ENCODE peak calls at places on chromosome 1, in five cellular contexts. Q is ascending aorta, Y is mucosa of descending colon, D is DND-41, S is tibial artery. W is an unnamed sample.
A peak's percentile ranks its signal among the peaks of the same experiment; 100 is the strongest.

GRCh38 chr1:42006836-42007235 is 88.1 kb upstream of the HIVEP3 start:
- DNase-seq in D (no peak), Y (no peak), S (no peak), Q (no peak), W (no peak)

GRCh38 chr1:57824535-57824934 is 400.7 kb upstream of the DAB1 start:
- DNase-seq in Q (no peak), D (no peak), Y (no peak), S (no peak), W (no peak)

GRCh38 chr1:5926686-5927435 is 65.4 kb downstream of the NPHP4 start:
- DNase-seq in D (no peak), Y (no peak), Q (no peak), S (no peak), W (no peak)

GRCh38 chr1:43279666-43280065 is 5.7 kb downstream of the C1orf210 start:
- DNase-seq in S (no peak), Y (no peak), D (no peak), Q (no peak), W (no peak)

GRCh38 chr1:248696261-248696660 is 6.3 kb downstream of the OR14I1 start:
- DNase-seq in Y (peak; percentile 72), S (no peak), D (no peak), Q (no peak), W (no peak)

GRCh38 chr1:103492003-103492665 is 33.4 kb upstream of the RNPC3 start:
- DNase-seq in D (no peak), Y (no peak), S (no peak), Q (no peak), W (no peak)

GRCh38 chr1:175188936-175189335 is 3.6 kb downstream of the KIAA0040 start:
- DNase-seq in D (peak; percentile 74), S (peak; percentile 56), Y (peak; percentile 57), Q (no peak), W (peak; percentile 62)

GRCh38 chr1:26744075-26744958 is 43.4 kb upstream of the PIGV start:
- DNase-seq in S (peak; percentile 82), Y (peak; percentile 82), Q (peak; percentile 95), D (peak; percentile 87), W (peak; percentile 81)

GRCh38 chr1:187047298-187047697 is 218.5 kb downstream of the PLA2G4A start:
- DNase-seq in Q (no peak), D (no peak), Y (no peak), S (no peak), W (no peak)

GRCh38 chr1:186057086-186057485 is 318.0 kb downstream of the TPR start:
- DNase-seq in Y (no peak), Q (no peak), S (no peak), D (no peak), W (no peak)

GRCh38 chr1:153783233-153784190 is 8.3 kb downstream of the SLC27A3 start:
- DNase-seq in D (peak; percentile 95), S (peak; percentile 86), Y (peak; percentile 93), Q (peak; percentile 95), W (peak; percentile 92)

GRCh38 chr1:42319871-42320484 is 15.1 kb downstream of the FOXJ3 start:
- DNase-seq in Y (peak; percentile 62), Q (no peak), S (no peak), D (peak; percentile 73), W (peak; percentile 57)

GRCh38 chr1:174358786-174359453 is 88.8 kb upstream of the GPR52 start:
- DNase-seq in D (no peak), S (no peak), Y (peak; percentile 83), Q (no peak), W (no peak)

GRCh38 chr1:168603501-168604107 is 27.2 kb downstream of the XCL1 start:
- DNase-seq in Y (peak; percentile 87), D (peak; percentile 75), S (peak; percentile 74), Q (peak; percentile 82), W (peak; percentile 57)

GRCh38 chr1:172040466-172040865 is 199.2 kb downstream of the DNM3 start:
- DNase-seq in Y (no peak), D (no peak), S (no peak), Q (no peak), W (no peak)

GRCh38 chr1:28273216-28273860 is 14.0 kb downstream of the SESN2 start:
- DNase-seq in Q (no peak), Y (no peak), S (no peak), D (no peak), W (no peak)
- H3K36me3 ChIP-seq in Q (peaks cover 57% of the 10 kb centered on the region), Y (peaks cover 3% of the 10 kb centered on the region), S (peaks cover 88% of the 10 kb centered on the region), D (peaks cover 36% of the 10 kb centered on the region), W (peaks cover 23% of the 10 kb centered on the region)

DNA sequence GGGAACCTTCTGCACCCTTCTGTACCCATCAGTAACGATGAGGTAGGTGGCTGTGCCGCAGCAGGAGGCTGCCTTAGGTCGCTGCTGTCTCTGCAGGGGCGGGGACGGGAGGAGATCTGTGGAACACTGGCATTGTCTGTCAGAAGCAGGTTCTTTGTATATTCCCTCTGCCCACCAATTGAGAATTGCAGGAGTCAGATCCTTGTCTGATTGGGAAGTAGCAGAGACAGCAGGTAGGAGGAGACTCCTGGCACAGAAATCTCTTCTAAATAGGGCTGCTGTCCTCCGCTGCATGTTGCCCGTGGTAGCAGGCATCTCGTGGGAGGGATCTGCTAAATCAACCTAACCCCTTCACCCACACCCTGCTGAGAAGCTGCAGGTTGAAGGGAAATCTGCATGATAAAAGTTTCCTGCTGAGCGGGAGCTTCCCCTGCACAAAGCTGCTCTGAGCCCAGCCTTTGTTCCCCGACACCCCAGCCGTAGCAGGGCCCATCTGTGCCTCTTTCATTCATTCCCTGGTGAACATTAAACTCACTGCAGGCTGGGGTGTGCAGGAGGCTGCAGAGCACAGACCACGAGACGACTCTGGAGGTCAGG is 15.9 kb downstream of the SARS1 start:
- DNase-seq in Y (no peak), Q (no peak), S (no peak), D (no peak), W (no peak)
- H3K36me3 ChIP-seq in Y (peaks cover 10% of the 10 kb centered on the region), Q (peaks cover 82% of the 10 kb centered on the region), S (peaks cover 76% of the 10 kb centered on the region), D (peaks cover 92% of the 10 kb centered on the region), W (peaks cover 61% of the 10 kb centered on the region)

GRCh38 chr1:160226623-160227022 is 21.4 kb downstream of the PEA15 start:
- DNase-seq in Y (no peak), Q (no peak), D (no peak), S (no peak), W (no peak)

GRCh38 chr1:160224606-160225005 is 19.4 kb downstream of the PEA15 start:
- DNase-seq in Q (no peak), D (no peak), Y (no peak), S (no peak), W (no peak)

GRCh38 chr1:160227561-160227960 is 22.4 kb downstream of the PEA15 start:
- DNase-seq in Q (no peak), Y (no peak), S (no peak), D (no peak), W (no peak)

GRCh38 chr1:160227045-160227444 is 21.9 kb downstream of the PEA15 start:
- DNase-seq in D (no peak), S (no peak), Q (no peak), Y (no peak), W (no peak)

DNA sequence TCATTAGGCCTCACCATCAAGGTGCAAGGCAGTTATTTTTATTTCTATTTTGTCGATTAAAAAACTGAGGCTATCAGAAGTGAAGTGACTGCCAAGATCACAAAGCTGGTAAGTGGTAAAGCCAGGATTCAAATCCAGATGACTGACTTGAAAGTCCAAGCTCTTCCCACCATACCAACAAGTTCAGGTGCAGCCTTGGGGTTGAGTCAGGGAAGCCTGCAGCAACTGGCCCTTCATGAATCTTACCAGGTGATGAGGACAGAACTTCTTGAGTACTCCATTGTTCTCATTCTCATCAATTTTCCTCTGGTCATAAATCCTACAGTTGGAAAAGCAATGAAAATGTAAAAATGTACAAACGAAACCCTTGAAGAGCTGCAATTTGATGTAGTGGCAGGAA is 20.2 kb downstream of the PEA15 start:
- DNase-seq in Q (no peak), D (no peak), Y (no peak), S (no peak), W (no peak)
- H3K36me3 ChIP-seq in Q (peaks cover 98% of the 10 kb centered on the region), D (peaks cover 99% of the 10 kb centered on the region), Y (peaks cover 12% of the 10 kb centered on the region), S (peaks cover 94% of the 10 kb centered on the region), W (peaks cover 92% of the 10 kb centered on the region)

GRCh38 chr1:1755426-1755825 is 22.8 kb downstream of the NADK start:
- DNase-seq in D (no peak), S (no peak), Y (no peak), Q (no peak), W (no peak)
- H3K36me3 ChIP-seq in D (peaks cover 74% of the 10 kb centered on the region), S (peaks cover 83% of the 10 kb centered on the region), Y (peaks cover 7% of the 10 kb centered on the region), Q (peaks cover 81% of the 10 kb centered on the region), W (peaks cover 27% of the 10 kb centered on the region)

GRCh38 chr1:117173711-117174110 is 37.0 kb downstream of the VTCN1 start:
- DNase-seq in Q (no peak), Y (no peak), S (no peak), D (no peak), W (no peak)

GRCh38 chr1:117169871-117170596 is 40.7 kb downstream of the VTCN1 start:
- DNase-seq in Y (no peak), D (no peak), S (no peak), Q (no peak), W (no peak)

GRCh38 chr1:117174851-117175250 is 35.9 kb downstream of the VTCN1 start:
- DNase-seq in Y (no peak), D (no peak), Q (no peak), S (no peak), W (no peak)

GRCh38 chr1:117171900-117172501 is 38.7 kb downstream of the VTCN1 start:
- DNase-seq in D (no peak), Y (no peak), S (no peak), Q (no peak), W (no peak)

DNA sequence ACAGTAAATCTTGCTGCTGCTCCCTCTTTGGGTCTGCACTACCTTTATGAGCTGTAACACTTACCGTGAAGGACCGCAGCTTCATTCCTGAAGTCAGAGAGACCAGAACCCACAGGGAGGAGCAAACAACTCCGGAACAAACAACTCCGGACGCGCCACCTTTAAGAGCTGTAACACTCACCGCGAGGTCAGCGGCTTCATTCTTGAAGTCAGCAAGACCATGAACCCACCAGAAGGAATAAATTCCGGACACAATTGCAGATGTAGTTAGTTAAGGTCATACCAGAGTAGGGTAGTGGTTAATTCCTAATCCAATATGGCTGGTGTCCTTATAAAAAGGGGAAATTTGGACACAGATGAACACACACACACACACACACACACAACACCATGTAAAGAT is 37.7 kb downstream of the VTCN1 start:
- DNase-seq in S (no peak), D (no peak), Q (no peak), Y (no peak), W (no peak)
- H3K36me3 ChIP-seq in S (no peaks in the 10 kb centered on the region), D (no peaks in the 10 kb centered on the region), Q (no peaks in the 10 kb centered on the region), Y (no peaks in the 10 kb centered on the region), W (no peaks in the 10 kb centered on the region)

DNA sequence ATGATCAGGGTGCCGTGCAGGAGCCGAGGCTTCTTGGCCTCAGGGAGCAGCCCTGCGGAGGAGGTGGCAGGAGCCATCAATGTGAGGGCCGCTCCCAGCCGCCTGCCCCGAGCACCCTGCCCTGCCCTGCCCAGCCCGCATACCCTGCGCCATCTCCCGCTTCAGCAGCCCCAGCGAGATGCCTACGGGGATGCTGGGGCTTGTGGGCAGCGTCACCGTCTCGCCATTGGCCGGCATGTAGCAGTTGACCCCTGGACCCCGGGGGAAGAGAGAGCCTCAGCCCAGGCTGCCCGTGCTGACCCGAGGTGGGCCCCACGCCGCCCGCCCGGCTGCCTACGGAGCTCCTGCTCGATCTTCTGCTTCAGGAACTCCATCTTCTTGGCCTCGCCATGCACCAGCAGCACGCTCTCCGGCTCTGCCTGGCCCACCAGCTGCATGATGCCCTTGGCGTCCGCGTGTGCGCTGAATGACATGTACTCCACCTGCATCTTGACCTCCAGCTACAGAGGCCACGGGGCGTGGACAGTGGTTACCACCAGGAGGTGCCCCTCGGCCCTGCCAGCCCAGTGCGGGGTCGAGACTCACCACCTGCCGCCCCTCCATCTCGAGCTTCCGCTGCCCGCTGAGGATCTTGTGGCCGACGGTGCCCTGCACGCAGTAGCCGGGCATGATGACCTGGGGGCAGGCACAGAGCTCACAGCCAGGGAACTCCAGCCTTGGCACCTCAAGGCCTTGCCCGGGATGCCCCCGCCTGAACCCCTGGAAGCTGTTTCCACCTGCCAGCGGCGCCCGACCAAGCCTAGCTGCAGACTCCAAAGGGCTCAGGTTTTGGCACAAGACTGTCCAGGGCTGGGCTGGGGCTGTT is 4.3 kb downstream of the PUSL1 start:
- DNase-seq in Y (no peak), Q (no peak), S (no peak), D (no peak), W (no peak)
- H3K36me3 ChIP-seq in Y (peaks cover 10% of the 10 kb centered on the region), Q (peaks cover 63% of the 10 kb centered on the region), S (peaks cover 65% of the 10 kb centered on the region), D (peaks cover 78% of the 10 kb centered on the region), W (peaks cover 35% of the 10 kb centered on the region)